ENCODE peak calls at places on chromosomes 11 and 22, in four cellular contexts. One of them, this sample, is unnamed. For H3K4me1, the result is how much of the 10 kb centered on the place peaks cover.

GRCh38 chr11:82975882-82976281 is 74.3 kb downstream of the DDIAS start:
- DNase-seq in transverse colon: no peak
- DNase-seq in GM12878: no peak
- DNase-seq in GM23338: no peak
- DNase-seq in this sample: no peak

GRCh38 chr11:132052904-132053303 is 682.5 kb downstream of the NTM start:
- DNase-seq in GM23338: no peak
- DNase-seq in GM12878: no peak
- DNase-seq in transverse colon: no peak
- DNase-seq in this sample: no peak

GRCh38 chr11:43866969-43867368 is 13.7 kb upstream of the ALKBH3 start:
- DNase-seq in GM23338: no peak
- DNase-seq in GM12878: no peak
- DNase-seq in transverse colon: no peak
- DNase-seq in this sample: no peak

GRCh38 chr22:26122920-26123468 is 46.3 kb upstream of the SEZ6L start:
- DNase-seq in transverse colon: no peak
- DNase-seq in GM23338: no peak
- DNase-seq in GM12878: peak
- DNase-seq in this sample: no peak

GRCh38 chr11:128688031-128688713 is 5.7 kb upstream of the FLI1 start:
- DNase-seq in transverse colon: no peak
- DNase-seq in GM12878: no peak
- DNase-seq in GM23338: peak
- DNase-seq in this sample: no peak

GRCh38 chr11:120974980-120975379 is 48.9 kb upstream of the TBCEL start:
- DNase-seq in GM12878: no peak
- DNase-seq in GM23338: no peak
- DNase-seq in transverse colon: no peak
- DNase-seq in this sample: no peak

GRCh38 chr11:131886201-131886600 is 515.8 kb downstream of the NTM start:
- DNase-seq in GM12878: no peak
- DNase-seq in transverse colon: no peak
- DNase-seq in GM23338: no peak
- DNase-seq in this sample: no peak

GRCh38 chr11:2175659-2176058 is 4.0 kb upstream of the TH start:
- DNase-seq in transverse colon: no peak
- DNase-seq in GM12878: no peak
- DNase-seq in GM23338: no peak
- DNase-seq in this sample: no peak

GRCh38 chr22:46462726-46463371 is 74.6 kb downstream of the CELSR1 start:
- DNase-seq in GM12878: no peak
- DNase-seq in transverse colon: no peak
- DNase-seq in GM23338: no peak
- DNase-seq in this sample: no peak

GRCh38 chr11:124837491-124837856 is 27.8 kb upstream of the ROBO3 start:
- DNase-seq in GM12878: peak
- DNase-seq in GM23338: peak
- DNase-seq in transverse colon: no peak
- DNase-seq in this sample: no peak

GRCh38 chr11:122690801-122691649 is 35.5 kb downstream of the UBASH3B start:
- DNase-seq in GM23338: peak
- DNase-seq in GM12878: no peak
- DNase-seq in transverse colon: no peak
- DNase-seq in this sample: no peak

GRCh38 chr11:107783121-107783520 is 71.3 kb upstream of the SLN start:
- DNase-seq in GM23338: no peak
- DNase-seq in GM12878: no peak
- DNase-seq in transverse colon: no peak
- DNase-seq in this sample: no peak

GRCh38 chr11:76782526-76783293 is 446 bp upstream of the TSKU start:
- DNase-seq in GM23338: peak
- DNase-seq in transverse colon: peak
- DNase-seq in GM12878: no peak
- DNase-seq in this sample: peak

GRCh38 chr11:19670030-19670761 is 42.4 kb upstream of the NAV2 start:
- DNase-seq in GM23338: peak
- DNase-seq in transverse colon: no peak
- DNase-seq in GM12878: no peak
- DNase-seq in this sample: no peak

GRCh38 chr11:112499153-112499907 is 238.7 kb upstream of the PLET1 start:
- DNase-seq in GM12878: no peak
- DNase-seq in GM23338: peak
- DNase-seq in transverse colon: no peak
- DNase-seq in this sample: no peak

GRCh38 chr11:57302489-57302888 is 22.3 kb downstream of the TNKS1BP1 start:
- DNase-seq in GM12878: no peak
- DNase-seq in transverse colon: no peak
- DNase-seq in GM23338: no peak
- DNase-seq in this sample: no peak

GRCh38 chr11:77054018-77054417 is 12.8 kb upstream of the CAPN5 start:
- DNase-seq in GM23338: no peak
- DNase-seq in GM12878: no peak
- DNase-seq in transverse colon: no peak
- DNase-seq in this sample: no peak

GRCh38 chr11:95392644-95393043 is 161.6 kb upstream of the SESN3 start:
- DNase-seq in GM23338: no peak
- DNase-seq in GM12878: no peak
- DNase-seq in transverse colon: no peak
- DNase-seq in this sample: no peak

GRCh38 chr11:71210861-71211260 is 41.5 kb downstream of the SHANK2 start:
- DNase-seq in GM23338: no peak
- DNase-seq in GM12878: no peak
- DNase-seq in transverse colon: no peak
- DNase-seq in this sample: no peak

GRCh38 chr11:70027451-70027850 is 50.7 kb upstream of the ANO1 start:
- DNase-seq in transverse colon: no peak
- DNase-seq in GM23338: no peak
- DNase-seq in GM12878: no peak
- DNase-seq in this sample: no peak

GRCh38 chr11:45254070-45254469 is 32.1 kb downstream of the SYT13 start:
- DNase-seq in GM23338: no peak
- DNase-seq in transverse colon: no peak
- DNase-seq in GM12878: no peak
- DNase-seq in this sample: no peak

GRCh38 chr11:95230054-95231034 is 658 bp downstream of the SESN3 start:
- DNase-seq in GM23338: peak
- DNase-seq in transverse colon: peak
- DNase-seq in GM12878: no peak
- DNase-seq in this sample: peak

GRCh38 chr22:23122216-23122957 is 19.4 kb downstream of the RSPH14 start:
- DNase-seq in GM12878: no peak
- DNase-seq in transverse colon: no peak
- DNase-seq in GM23338: no peak
- DNase-seq in this sample: no peak

GRCh38 chr11:93940395-93940794 is 80.8 kb upstream of the HEPHL1 start:
- DNase-seq in transverse colon: no peak
- DNase-seq in GM12878: no peak
- DNase-seq in GM23338: no peak
- DNase-seq in this sample: no peak

GRCh38 chr11:33692013-33692504 is 8.6 kb downstream of the C11orf91 start:
- DNase-seq in transverse colon: peak
- DNase-seq in GM23338: no peak
- DNase-seq in GM12878: no peak
- DNase-seq in this sample: peak

GRCh38 chr11:130603585-130603906 is 155.1 kb downstream of the ADAMTS15 start:
- DNase-seq in GM12878: no peak
- DNase-seq in GM23338: no peak
- DNase-seq in transverse colon: peak
- DNase-seq in this sample: no peak

GRCh38 chr11:78993800-78994430 is 419.3 kb upstream of the NARS2 start:
- DNase-seq in GM23338: no peak
- DNase-seq in transverse colon: no peak
- DNase-seq in GM12878: no peak
- DNase-seq in this sample: no peak

GRCh38 chr22:33923660-33924246 is 3.5 kb upstream of the LARGE1 start:
- DNase-seq in transverse colon: peak
- DNase-seq in GM12878: no peak
- DNase-seq in GM23338: peak
- DNase-seq in this sample: peak

GRCh38 chr22:50267591-50268390 is 2.4 kb downstream of the MAPK11 start:
- DNase-seq in transverse colon: peak
- DNase-seq in GM23338: peak
- DNase-seq in GM12878: no peak
- DNase-seq in this sample: peak

GRCh38 chr11:13924801-13925327 is 37.7 kb upstream of the SPON1 start:
- DNase-seq in GM23338: no peak
- DNase-seq in transverse colon: no peak
- DNase-seq in GM12878: no peak
- DNase-seq in this sample: no peak

GRCh38 chr11:86931965-86932332 is 23.2 kb downstream of the FZD4 start:
- DNase-seq in transverse colon: no peak
- DNase-seq in GM23338: no peak
- DNase-seq in GM12878: no peak
- DNase-seq in this sample: no peak

GRCh38 chr11:86922225-86922624 is 33.0 kb downstream of the FZD4 start:
- DNase-seq in GM12878: no peak
- DNase-seq in transverse colon: no peak
- DNase-seq in GM23338: no peak
- DNase-seq in this sample: no peak

GRCh38 chr11:86931059-86931964 is 23.9 kb downstream of the FZD4 start:
- DNase-seq in GM23338: no peak
- DNase-seq in GM12878: no peak
- DNase-seq in transverse colon: no peak
- DNase-seq in this sample: no peak

GRCh38 chr11:86923993-86924766 is 31.0 kb downstream of the FZD4 start:
- DNase-seq in GM23338: peak
- DNase-seq in GM12878: no peak
- DNase-seq in transverse colon: no peak
- DNase-seq in this sample: no peak

GRCh38 chr11:86926975-86927374 is 28.2 kb downstream of the FZD4 start:
- DNase-seq in GM12878: no peak
- DNase-seq in transverse colon: no peak
- DNase-seq in GM23338: no peak
- DNase-seq in this sample: no peak
- H3K4me1 ChIP-seq in GM12878: under half
- H3K4me1 ChIP-seq in transverse colon: under half
- H3K4me1 ChIP-seq in GM23338: under half
- H3K4me1 ChIP-seq in this sample: under half

GRCh38 chr11:12246169-12246568 is 131.2 kb upstream of the PARVA start:
- DNase-seq in GM23338: no peak
- DNase-seq in GM12878: no peak
- DNase-seq in transverse colon: no peak
- DNase-seq in this sample: no peak

GRCh38 chr11:12245091-12245490 is 132.3 kb upstream of the PARVA start:
- DNase-seq in transverse colon: no peak
- DNase-seq in GM12878: no peak
- DNase-seq in GM23338: no peak
- DNase-seq in this sample: no peak

GRCh38 chr11:12246989-12247388 is 130.4 kb upstream of the PARVA start:
- DNase-seq in transverse colon: no peak
- DNase-seq in GM12878: no peak
- DNase-seq in GM23338: no peak
- DNase-seq in this sample: no peak

GRCh38 chr11:12244156-12244555 is 133.2 kb upstream of the PARVA start:
- DNase-seq in transverse colon: no peak
- DNase-seq in GM12878: no peak
- DNase-seq in GM23338: no peak
- DNase-seq in this sample: no peak

DNA sequence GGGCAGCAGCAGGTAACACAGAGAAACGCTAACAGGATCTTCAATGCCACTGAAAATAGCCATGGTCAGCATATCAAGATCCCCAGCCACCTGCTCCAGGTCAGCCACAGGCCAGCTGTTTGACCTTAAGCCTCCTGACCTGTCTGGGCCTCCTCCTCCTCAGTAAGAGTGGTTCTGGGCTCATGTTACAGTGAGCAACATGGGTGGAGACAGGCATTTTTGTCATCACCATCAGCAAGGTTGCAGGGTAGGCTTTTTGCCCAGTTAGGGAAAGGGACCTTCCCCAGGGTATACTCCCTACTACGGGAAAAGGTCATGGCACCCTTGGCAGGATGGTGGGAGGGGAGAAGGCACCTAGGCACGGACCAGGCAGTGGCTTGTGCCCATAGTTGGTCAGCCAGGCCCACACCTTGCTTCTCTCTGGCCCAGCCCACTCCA is 131.8 kb upstream of the PARVA start:
- DNase-seq in GM23338: no peak
- DNase-seq in GM12878: no peak
- DNase-seq in transverse colon: no peak
- DNase-seq in this sample: no peak
- TF ChIP-seq POLR2AphosphoS5 in GM23338: no peak
- TF ChIP-seq POLR2AphosphoS5 in GM12878: no peak
- TF ChIP-seq POLR2AphosphoS5 in transverse colon: no peak
- TF ChIP-seq POLR2AphosphoS5 in this sample: no peak

GRCh38 chr22:48923165-48923875 is 904.4 kb downstream of the BRD1 start:
- DNase-seq in GM23338: no peak
- DNase-seq in transverse colon: no peak
- DNase-seq in GM12878: no peak
- DNase-seq in this sample: no peak

GRCh38 chr22:48927591-48927990 is 900.1 kb downstream of the BRD1 start:
- DNase-seq in transverse colon: no peak
- DNase-seq in GM12878: no peak
- DNase-seq in GM23338: no peak
- DNase-seq in this sample: no peak

GRCh38 chr22:48926663-48927062 is 901.0 kb downstream of the BRD1 start:
- DNase-seq in transverse colon: no peak
- DNase-seq in GM23338: no peak
- DNase-seq in GM12878: no peak
- DNase-seq in this sample: no peak

GRCh38 chr22:48923909-48924475 is 903.7 kb downstream of the BRD1 start:
- DNase-seq in transverse colon: no peak
- DNase-seq in GM23338: no peak
- DNase-seq in GM12878: no peak
- DNase-seq in this sample: no peak

GRCh38 chr22:48925450-48925849 is 902.2 kb downstream of the BRD1 start:
- DNase-seq in GM12878: no peak
- DNase-seq in transverse colon: no peak
- DNase-seq in GM23338: no peak
- DNase-seq in this sample: no peak
- H3K4me1 ChIP-seq in GM12878: under half
- H3K4me1 ChIP-seq in transverse colon: under half
- H3K4me1 ChIP-seq in GM23338: under half
- H3K4me1 ChIP-seq in this sample: under half

DNA sequence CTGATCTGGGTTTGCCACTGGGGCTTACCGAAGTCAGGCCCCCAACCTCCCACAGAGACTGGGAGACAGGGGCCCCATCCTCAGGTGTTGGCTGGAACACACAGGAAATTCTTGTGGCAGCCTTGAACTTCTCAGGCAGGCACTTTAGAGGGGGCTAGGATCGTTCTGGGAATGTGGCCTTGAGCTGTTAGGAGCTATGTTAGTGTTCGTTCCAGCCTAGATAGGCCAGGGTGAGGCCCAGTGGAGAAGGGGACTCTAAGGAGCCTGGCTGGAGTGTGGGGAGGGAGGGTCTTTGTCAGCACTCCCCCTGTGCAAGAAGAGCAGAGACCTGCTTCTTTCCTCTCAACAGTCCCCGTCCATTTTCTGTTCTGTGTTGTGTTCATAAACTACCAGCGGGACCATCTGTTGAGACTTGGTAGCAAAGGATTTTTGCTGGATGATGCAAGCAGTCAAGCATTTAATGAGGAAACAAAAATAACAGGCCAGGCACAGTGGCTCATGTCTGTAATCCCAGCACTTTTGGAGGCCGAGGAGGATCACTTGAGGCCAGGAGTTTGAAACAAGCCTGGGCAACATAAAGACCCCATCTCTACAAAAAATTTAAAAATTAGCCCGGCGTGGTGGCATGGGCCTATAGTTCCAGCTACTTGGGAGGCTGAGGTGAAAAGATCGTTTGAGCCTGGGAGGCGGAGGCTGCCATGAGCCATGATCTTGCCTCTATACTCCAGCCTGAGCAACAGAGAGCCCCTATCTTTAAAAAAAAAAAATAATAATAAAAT is 1.5 kb upstream of the TXNRD2 start:
- DNase-seq in transverse colon: no peak
- DNase-seq in GM23338: no peak
- DNase-seq in GM12878: no peak
- DNase-seq in this sample: peak
- TF ChIP-seq POLR2AphosphoS5 in transverse colon: peak
- TF ChIP-seq POLR2AphosphoS5 in GM23338: no peak
- TF ChIP-seq POLR2AphosphoS5 in GM12878: no peak
- TF ChIP-seq POLR2AphosphoS5 in this sample: peak

This sample was measured in prostate gland.